ENCODE peak calls at places on chromosomes 12 and 14, in eight cellular contexts. One of them, this sample, is unnamed.
A peak's percentile ranks its signal among the peaks of the same experiment; 100 is the strongest.

GRCh38 chr14:64337901-64338615 is 43.9 kb upstream of the ESR2 start:
- DNase-seq in A549: peak; percentile 77
- DNase-seq in HepG2: peak; percentile 47
- DNase-seq in gastrocnemius medialis: no peak
- DNase-seq in uterus: peak; percentile 37
- DNase-seq in stomach: peak; percentile 31
- DNase-seq in body of pancreas: peak; percentile 65
- DNase-seq in tibial nerve: no peak
- DNase-seq in this sample: peak; percentile 87

GRCh38 chr12:6539276-6540134 is 5.2 kb downstream of the GAPDH start:
- DNase-seq in uterus: no peak
- DNase-seq in tibial nerve: no peak
- DNase-seq in gastrocnemius medialis: no peak
- DNase-seq in body of pancreas: no peak
- DNase-seq in stomach: no peak
- DNase-seq in HepG2: no peak
- DNase-seq in A549: peak; percentile 62
- DNase-seq in this sample: no peak

GRCh38 chr12:122336015-122336946 is 70.0 kb upstream of the VPS33A start:
- DNase-seq in HepG2: peak; percentile 23
- DNase-seq in gastrocnemius medialis: no peak
- DNase-seq in tibial nerve: no peak
- DNase-seq in uterus: no peak
- DNase-seq in stomach: no peak
- DNase-seq in body of pancreas: peak; percentile 42
- DNase-seq in A549: peak; percentile 51
- DNase-seq in this sample: no peak

GRCh38 chr12:4763549-4763948 is 43.3 kb downstream of the GALNT8 start:
- DNase-seq in A549: peak; percentile 66
- DNase-seq in gastrocnemius medialis: no peak
- DNase-seq in uterus: peak; percentile 36
- DNase-seq in tibial nerve: no peak
- DNase-seq in body of pancreas: no peak
- DNase-seq in HepG2: peak; percentile 32
- DNase-seq in stomach: no peak
- DNase-seq in this sample: no peak

GRCh38 chr14:30620178-30620577 is 1.9 kb upstream of the SCFD1 start:
- DNase-seq in HepG2: no peak
- DNase-seq in A549: peak; percentile 7
- DNase-seq in gastrocnemius medialis: no peak
- DNase-seq in body of pancreas: no peak
- DNase-seq in tibial nerve: no peak
- DNase-seq in stomach: no peak
- DNase-seq in uterus: no peak
- DNase-seq in this sample: no peak

GRCh38 chr14:57526942-57527341 is 33.3 kb upstream of the CCDC198 start:
- DNase-seq in HepG2: peak; percentile 12
- DNase-seq in body of pancreas: peak; percentile 8
- DNase-seq in uterus: no peak
- DNase-seq in stomach: no peak
- DNase-seq in tibial nerve: no peak
- DNase-seq in gastrocnemius medialis: no peak
- DNase-seq in A549: peak; percentile 7
- DNase-seq in this sample: no peak

GRCh38 chr12:58248599-58248998 is 307.2 kb downstream of the ATP23 start:
- DNase-seq in gastrocnemius medialis: no peak
- DNase-seq in body of pancreas: no peak
- DNase-seq in uterus: no peak
- DNase-seq in tibial nerve: no peak
- DNase-seq in A549: no peak
- DNase-seq in HepG2: no peak
- DNase-seq in stomach: no peak
- DNase-seq in this sample: no peak

GRCh38 chr14:57136669-57137068 is 132.0 kb downstream of the EXOC5 start:
- DNase-seq in stomach: no peak
- DNase-seq in A549: no peak
- DNase-seq in gastrocnemius medialis: peak; percentile 10
- DNase-seq in tibial nerve: no peak
- DNase-seq in HepG2: no peak
- DNase-seq in uterus: no peak
- DNase-seq in body of pancreas: no peak
- DNase-seq in this sample: no peak

GRCh38 chr12:105659355-105660075 is 329.0 kb downstream of the C12orf75 start:
- DNase-seq in stomach: no peak
- DNase-seq in tibial nerve: peak; percentile 44
- DNase-seq in A549: no peak
- DNase-seq in uterus: peak; percentile 28
- DNase-seq in HepG2: no peak
- DNase-seq in body of pancreas: no peak
- DNase-seq in gastrocnemius medialis: peak; percentile 47
- DNase-seq in this sample: no peak

GRCh38 chr12:4272014-4272975 is 1.3 kb upstream of the CCND2 start:
- DNase-seq in uterus: peak; percentile 86
- DNase-seq in gastrocnemius medialis: peak; percentile 55
- DNase-seq in A549: no peak
- DNase-seq in HepG2: no peak
- DNase-seq in tibial nerve: peak; percentile 63
- DNase-seq in body of pancreas: peak; percentile 75
- DNase-seq in stomach: peak; percentile 63
- DNase-seq in this sample: peak; percentile 86

GRCh38 chr12:115798309-115798917 is 479.1 kb downstream of the MED13L start:
- DNase-seq in stomach: no peak
- DNase-seq in tibial nerve: no peak
- DNase-seq in body of pancreas: no peak
- DNase-seq in uterus: no peak
- DNase-seq in gastrocnemius medialis: no peak
- DNase-seq in A549: no peak
- DNase-seq in HepG2: no peak
- DNase-seq in this sample: no peak

GRCh38 chr12:109109756-109110350 is 6.5 kb upstream of the ACACB start:
- DNase-seq in tibial nerve: no peak
- DNase-seq in body of pancreas: no peak
- DNase-seq in A549: no peak
- DNase-seq in gastrocnemius medialis: no peak
- DNase-seq in uterus: no peak
- DNase-seq in HepG2: no peak
- DNase-seq in stomach: no peak
- DNase-seq in this sample: no peak

GRCh38 chr12:64696065-64696741 is 63.0 kb downstream of the GNS start:
- DNase-seq in tibial nerve: no peak
- DNase-seq in body of pancreas: no peak
- DNase-seq in HepG2: peak; percentile 28
- DNase-seq in uterus: no peak
- DNase-seq in A549: peak; percentile 53
- DNase-seq in stomach: no peak
- DNase-seq in gastrocnemius medialis: no peak
- DNase-seq in this sample: no peak

GRCh38 chr14:63174760-63175191 is 29.5 kb upstream of the RHOJ start:
- DNase-seq in gastrocnemius medialis: no peak
- DNase-seq in A549: peak; percentile 34
- DNase-seq in body of pancreas: peak; percentile 13
- DNase-seq in HepG2: peak; percentile 45
- DNase-seq in tibial nerve: no peak
- DNase-seq in stomach: no peak
- DNase-seq in uterus: peak; percentile 49
- DNase-seq in this sample: no peak

DNA sequence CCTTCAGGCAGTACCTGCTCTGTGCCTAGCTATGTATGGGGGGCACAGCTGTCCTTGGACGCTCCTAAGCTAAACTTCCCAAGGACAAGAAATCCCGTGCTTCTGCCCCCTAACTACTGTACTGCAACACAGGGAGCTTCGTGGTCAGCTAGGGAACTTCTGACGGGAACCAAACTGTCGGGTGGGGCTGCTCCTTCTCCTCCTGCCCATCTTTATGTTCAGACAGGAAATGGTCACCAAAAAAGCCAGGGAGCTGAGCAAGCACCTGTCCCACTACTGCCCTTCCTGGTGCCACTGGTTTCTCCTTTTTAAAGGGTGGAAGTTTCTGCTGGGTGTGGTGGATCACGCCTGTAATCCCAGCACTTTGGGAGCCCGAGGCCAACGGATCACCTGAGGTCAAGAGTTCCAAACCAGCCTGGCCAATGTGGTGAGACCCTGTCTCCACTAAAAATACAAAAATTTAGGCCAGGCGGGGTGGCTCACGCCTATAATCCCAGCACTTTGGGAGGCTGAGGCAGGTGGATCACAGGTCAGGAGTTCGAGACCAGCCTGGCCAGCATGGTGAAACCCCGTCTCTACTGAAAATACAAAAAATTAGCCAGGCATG is 26.6 kb downstream of the PXN start:
- DNase-seq in body of pancreas: no peak
- DNase-seq in uterus: no peak
- DNase-seq in A549: no peak
- DNase-seq in HepG2: no peak
- DNase-seq in gastrocnemius medialis: no peak
- DNase-seq in tibial nerve: no peak
- DNase-seq in stomach: no peak
- DNase-seq in this sample: no peak
- H3K4me1 ChIP-seq in body of pancreas: peaks cover 39% of the 10 kb centered on the region
- H3K4me1 ChIP-seq in uterus: peaks cover 19% of the 10 kb centered on the region
- H3K4me1 ChIP-seq in A549: peaks cover 94% of the 10 kb centered on the region
- H3K4me1 ChIP-seq in HepG2: peaks cover 66% of the 10 kb centered on the region
- H3K4me1 ChIP-seq in gastrocnemius medialis: peaks cover 99% of the 10 kb centered on the region
- H3K4me1 ChIP-seq in tibial nerve: peaks cover 86% of the 10 kb centered on the region
- H3K4me1 ChIP-seq in stomach: peaks cover 57% of the 10 kb centered on the region
- H3K4me1 ChIP-seq in this sample: peaks cover 90% of the 10 kb centered on the region

DNA sequence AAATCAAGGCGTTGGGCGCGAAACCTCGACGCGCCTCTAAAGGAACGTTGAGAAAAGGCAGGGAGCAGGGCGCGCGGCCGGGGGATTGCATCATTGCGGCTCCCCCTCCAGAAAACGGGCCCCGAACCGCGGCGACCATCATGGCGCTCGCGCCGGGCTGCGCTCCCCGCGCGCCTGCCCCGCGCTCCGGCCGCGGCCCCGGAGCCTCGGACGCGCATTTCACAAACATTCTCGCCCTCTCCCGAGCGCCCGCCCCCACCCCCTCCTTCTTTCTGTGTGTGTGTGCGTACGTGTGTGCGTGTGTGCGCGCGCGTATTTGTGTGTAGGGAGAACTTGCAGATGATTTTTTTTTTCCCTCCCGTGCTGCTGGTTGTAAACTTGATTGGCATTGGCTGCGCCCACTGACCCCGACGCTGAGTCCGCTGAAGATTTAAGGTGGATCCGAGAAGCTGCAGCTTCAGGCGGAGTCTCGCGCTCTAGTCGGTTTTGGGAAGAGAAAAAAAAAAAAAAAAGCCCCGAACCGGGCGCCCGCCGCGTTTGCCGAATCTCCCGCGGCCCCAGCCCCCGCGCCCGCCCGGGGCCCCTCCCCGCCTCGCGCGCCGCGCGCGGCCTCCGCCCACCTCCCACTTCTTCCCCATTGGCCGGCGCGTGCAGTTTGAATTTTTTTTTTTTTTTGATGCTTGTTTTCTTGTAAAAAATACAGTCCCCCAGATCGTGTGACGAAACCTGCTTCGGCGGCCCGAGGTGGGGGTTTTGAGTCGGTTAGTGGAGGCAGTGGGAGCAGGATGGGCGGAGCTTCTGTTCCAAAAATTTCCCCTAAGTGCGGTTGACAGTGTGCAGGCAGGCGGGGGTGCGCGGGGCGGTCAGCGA is 8.2 kb downstream of the CDKN1B start:
- DNase-seq in uterus: peak; percentile 97
- DNase-seq in tibial nerve: peak; percentile 92
- DNase-seq in gastrocnemius medialis: peak; percentile 89
- DNase-seq in body of pancreas: peak; percentile 97
- DNase-seq in stomach: peak; percentile 95
- DNase-seq in HepG2: peak; percentile 97
- DNase-seq in A549: peak; percentile 100
- DNase-seq in this sample: peak; percentile 94
- TF ChIP-seq POLR2A in uterus: peak; percentile 88
- TF ChIP-seq POLR2A in tibial nerve: peak; percentile 84
- TF ChIP-seq POLR2A in gastrocnemius medialis: peak; percentile 85
- TF ChIP-seq POLR2A in body of pancreas: peak; percentile 82
- TF ChIP-seq POLR2A in stomach: no peak
- TF ChIP-seq POLR2A in HepG2: peak; percentile 65
- TF ChIP-seq POLR2A in A549: peak; percentile 56
- TF ChIP-seq POLR2A in this sample: peak; percentile 84

GRCh38 chr12:124270671-124271070 is 24.2 kb upstream of the RFLNA start:
- DNase-seq in gastrocnemius medialis: no peak
- DNase-seq in A549: no peak
- DNase-seq in body of pancreas: no peak
- DNase-seq in HepG2: peak; percentile 56
- DNase-seq in stomach: no peak
- DNase-seq in uterus: no peak
- DNase-seq in tibial nerve: no peak
- DNase-seq in this sample: no peak

GRCh38 chr12:124277394-124278222 is 17.3 kb upstream of the RFLNA start:
- DNase-seq in body of pancreas: no peak
- DNase-seq in HepG2: no peak
- DNase-seq in stomach: peak; percentile 51
- DNase-seq in gastrocnemius medialis: no peak
- DNase-seq in A549: peak; percentile 18
- DNase-seq in uterus: no peak
- DNase-seq in tibial nerve: no peak
- DNase-seq in this sample: no peak

GRCh38 chr12:124278389-124279101 is 16.3 kb upstream of the RFLNA start:
- DNase-seq in body of pancreas: no peak
- DNase-seq in A549: no peak
- DNase-seq in tibial nerve: peak; percentile 70
- DNase-seq in uterus: no peak
- DNase-seq in HepG2: peak; percentile 91
- DNase-seq in gastrocnemius medialis: no peak
- DNase-seq in stomach: peak; percentile 47
- DNase-seq in this sample: no peak

GRCh38 chr12:124276337-124276736 is 18.6 kb upstream of the RFLNA start:
- DNase-seq in A549: no peak
- DNase-seq in body of pancreas: no peak
- DNase-seq in HepG2: no peak
- DNase-seq in gastrocnemius medialis: no peak
- DNase-seq in uterus: no peak
- DNase-seq in tibial nerve: no peak
- DNase-seq in stomach: no peak
- DNase-seq in this sample: no peak

DNA sequence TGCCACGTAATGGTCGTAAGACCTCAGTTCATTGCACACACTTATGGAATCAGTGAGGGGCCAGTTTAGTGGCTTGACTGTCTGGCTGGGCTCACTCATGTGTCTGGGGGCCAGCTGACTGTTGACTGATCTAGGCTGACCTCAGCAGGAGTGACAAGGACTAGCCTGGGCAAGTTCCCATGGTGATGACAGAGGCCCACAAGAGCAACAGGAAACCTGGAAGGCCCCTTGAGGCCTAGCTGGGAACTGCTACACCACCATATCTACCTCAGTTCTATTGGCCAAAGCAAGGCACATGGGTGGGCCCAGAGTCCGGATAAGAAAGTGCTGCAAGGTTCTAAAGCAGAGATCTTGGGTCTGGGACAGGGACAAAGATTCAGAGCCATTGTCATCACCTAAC is 21.3 kb upstream of the RFLNA start:
- DNase-seq in uterus: no peak
- DNase-seq in A549: peak; percentile 77
- DNase-seq in stomach: no peak
- DNase-seq in HepG2: peak; percentile 90
- DNase-seq in tibial nerve: no peak
- DNase-seq in body of pancreas: no peak
- DNase-seq in gastrocnemius medialis: no peak
- DNase-seq in this sample: no peak
- TF ChIP-seq CTCF in uterus: no peak
- TF ChIP-seq CTCF in A549: no peak
- TF ChIP-seq CTCF in stomach: no peak
- TF ChIP-seq CTCF in HepG2: peak; percentile 66
- TF ChIP-seq CTCF in tibial nerve: no peak
- TF ChIP-seq CTCF in body of pancreas: no peak
- TF ChIP-seq CTCF in gastrocnemius medialis: peak; percentile 15
- TF ChIP-seq CTCF in this sample: no peak

GRCh38 chr14:105153331-105153731 is 15.2 kb downstream of the JAG2 start:
- DNase-seq in tibial nerve: no peak
- DNase-seq in stomach: no peak
- DNase-seq in uterus: peak; percentile 52
- DNase-seq in A549: no peak
- DNase-seq in HepG2: no peak
- DNase-seq in gastrocnemius medialis: no peak
- DNase-seq in body of pancreas: no peak
- DNase-seq in this sample: no peak
- H3K4me1 ChIP-seq in tibial nerve: no peaks in the 10 kb centered on the region
- H3K4me1 ChIP-seq in stomach: no peaks in the 10 kb centered on the region
- H3K4me1 ChIP-seq in uterus: no peaks in the 10 kb centered on the region
- H3K4me1 ChIP-seq in A549: no peaks in the 10 kb centered on the region
- H3K4me1 ChIP-seq in HepG2: peaks cover 9% of the 10 kb centered on the region
- H3K4me1 ChIP-seq in gastrocnemius medialis: peaks cover 33% of the 10 kb centered on the region
- H3K4me1 ChIP-seq in body of pancreas: no peaks in the 10 kb centered on the region
- H3K4me1 ChIP-seq in this sample: peaks cover 2% of the 10 kb centered on the region

This sample was measured in suprapubic skin.